ENCODE peak calls at places on chromosomes 11 and 22, in four cellular contexts. One of them, this sample, is unnamed.

GRCh38 chr22:40076702-40077645 is 82.2 kb downstream of the FAM83F start:
- DNase-seq in K562: no peak
- DNase-seq in WTC11: no peak
- DNase-seq in HepG2: no peak
- DNase-seq in this sample: no peak

GRCh38 chr11:120431633-120432032 is 79.9 kb upstream of the GRIK4 start:
- DNase-seq in K562: peak
- DNase-seq in WTC11: peak
- DNase-seq in HepG2: peak
- DNase-seq in this sample: peak

GRCh38 chr11:62608776-62609175 is 3.8 kb downstream of the EML3 start:
- DNase-seq in K562: no peak
- DNase-seq in WTC11: no peak
- DNase-seq in HepG2: no peak
- DNase-seq in this sample: no peak

GRCh38 chr22:50032109-50032871 is 19.7 kb upstream of the IL17REL start:
- DNase-seq in K562: no peak
- DNase-seq in WTC11: no peak
- DNase-seq in HepG2: no peak
- DNase-seq in this sample: no peak

GRCh38 chr11:62012451-62013265 is 45.2 kb upstream of the FTH1 start:
- DNase-seq in K562: no peak
- DNase-seq in WTC11: no peak
- DNase-seq in HepG2: peak
- DNase-seq in this sample: no peak

GRCh38 chr11:99925968-99926367 is 761.1 kb upstream of the ARHGAP42 start:
- DNase-seq in K562: no peak
- DNase-seq in WTC11: no peak
- DNase-seq in HepG2: no peak
- DNase-seq in this sample: no peak

GRCh38 chr11:61303725-61304124 is 8.6 kb upstream of the VWCE start:
- DNase-seq in K562: no peak
- DNase-seq in WTC11: no peak
- DNase-seq in HepG2: no peak
- DNase-seq in this sample: no peak

GRCh38 chr11:79050784-79051183 is 390.0 kb downstream of the TENM4 start:
- DNase-seq in K562: no peak
- DNase-seq in WTC11: no peak
- DNase-seq in HepG2: no peak
- DNase-seq in this sample: no peak

GRCh38 chr11:131683666-131684065 is 313.3 kb downstream of the NTM start:
- DNase-seq in K562: no peak
- DNase-seq in WTC11: no peak
- DNase-seq in HepG2: no peak
- DNase-seq in this sample: no peak

GRCh38 chr22:17726561-17727243 is 47.6 kb downstream of the BID start:
- DNase-seq in K562: no peak
- DNase-seq in WTC11: no peak
- DNase-seq in HepG2: no peak
- DNase-seq in this sample: no peak

GRCh38 chr11:69087811-69088210 is 39.1 kb downstream of the TPCN2 start:
- DNase-seq in K562: no peak
- DNase-seq in WTC11: no peak
- DNase-seq in HepG2: no peak
- DNase-seq in this sample: no peak

GRCh38 chr11:69088676-69089146 is 40.0 kb downstream of the TPCN2 start:
- DNase-seq in K562: peak
- DNase-seq in WTC11: peak
- DNase-seq in HepG2: peak
- DNase-seq in this sample: peak

GRCh38 chr11:69086741-69087524 is 38.2 kb downstream of the TPCN2 start:
- DNase-seq in K562: no peak
- DNase-seq in WTC11: no peak
- DNase-seq in HepG2: no peak
- DNase-seq in this sample: no peak

GRCh38 chr11:69091638-69092165 is 43.0 kb downstream of the TPCN2 start:
- DNase-seq in K562: no peak
- DNase-seq in WTC11: no peak
- DNase-seq in HepG2: no peak
- DNase-seq in this sample: no peak

DNA sequence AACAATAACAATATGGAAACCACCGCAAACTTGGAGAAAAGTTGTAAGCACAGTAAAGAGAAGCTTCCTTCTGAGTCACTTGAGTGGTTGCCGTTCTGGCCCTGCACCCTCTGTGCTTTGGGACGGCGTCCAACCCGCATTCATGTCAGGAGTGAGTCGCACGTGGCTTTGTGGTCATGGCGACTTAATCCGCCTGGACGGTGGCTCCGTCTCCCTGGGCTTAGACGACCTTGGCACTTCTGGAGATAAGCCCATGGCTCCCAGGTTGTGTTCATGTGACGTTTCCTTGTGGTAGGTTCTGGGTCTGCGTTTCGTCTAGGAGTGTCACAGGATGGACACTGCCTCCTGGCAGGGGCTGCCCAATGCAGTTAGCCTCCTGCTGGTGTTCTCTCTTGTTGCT is 40.5 kb downstream of the TPCN2 start:
- DNase-seq in K562: no peak
- DNase-seq in WTC11: no peak
- DNase-seq in HepG2: no peak
- DNase-seq in this sample: no peak
- TF ChIP-seq ELF4 in K562: no peak
- TF ChIP-seq ELF4 in WTC11: no peak
- TF ChIP-seq ELF4 in HepG2: no peak
- TF ChIP-seq ELF4 in this sample: no peak

GRCh38 chr11:133930053-133930766 is 26.6 kb downstream of the IGSF9B start:
- DNase-seq in K562: no peak
- DNase-seq in WTC11: no peak
- DNase-seq in HepG2: no peak
- DNase-seq in this sample: no peak

GRCh38 chr11:133927690-133928627 is 28.8 kb downstream of the IGSF9B start:
- DNase-seq in K562: peak
- DNase-seq in WTC11: peak
- DNase-seq in HepG2: peak
- DNase-seq in this sample: peak

GRCh38 chr11:133929401-133930052 is 27.2 kb downstream of the IGSF9B start:
- DNase-seq in K562: no peak
- DNase-seq in WTC11: no peak
- DNase-seq in HepG2: no peak
- DNase-seq in this sample: no peak

GRCh38 chr11:133926466-133927246 is 30.1 kb downstream of the IGSF9B start:
- DNase-seq in K562: no peak
- DNase-seq in WTC11: no peak
- DNase-seq in HepG2: no peak
- DNase-seq in this sample: no peak

DNA sequence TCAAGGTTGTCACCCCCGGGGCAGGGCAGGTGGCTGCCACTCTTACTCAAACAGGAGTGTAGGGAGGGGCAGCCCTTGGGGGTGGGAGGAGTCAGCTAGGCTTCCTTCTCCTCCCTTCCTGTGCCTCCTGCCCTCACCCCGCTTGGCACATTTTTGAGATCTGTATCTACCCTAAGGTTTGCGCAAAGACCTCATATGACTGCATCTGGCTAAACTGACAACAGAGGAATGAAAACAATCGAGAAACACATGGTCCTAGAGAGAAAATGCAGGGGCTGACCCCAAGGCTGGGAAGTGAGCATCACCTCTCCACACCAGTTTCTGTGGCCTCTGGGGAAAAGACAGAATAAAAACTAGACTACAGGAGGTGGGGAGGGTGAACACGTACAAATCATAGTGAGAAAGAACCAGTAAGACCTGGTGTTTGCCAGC is 28.1 kb downstream of the IGSF9B start:
- DNase-seq in K562: no peak
- DNase-seq in WTC11: peak
- DNase-seq in HepG2: no peak
- DNase-seq in this sample: no peak
- TF ChIP-seq SP1 in K562: no peak
- TF ChIP-seq SP1 in WTC11: no peak
- TF ChIP-seq SP1 in HepG2: no peak
- TF ChIP-seq SP1 in this sample: no peak

DNA sequence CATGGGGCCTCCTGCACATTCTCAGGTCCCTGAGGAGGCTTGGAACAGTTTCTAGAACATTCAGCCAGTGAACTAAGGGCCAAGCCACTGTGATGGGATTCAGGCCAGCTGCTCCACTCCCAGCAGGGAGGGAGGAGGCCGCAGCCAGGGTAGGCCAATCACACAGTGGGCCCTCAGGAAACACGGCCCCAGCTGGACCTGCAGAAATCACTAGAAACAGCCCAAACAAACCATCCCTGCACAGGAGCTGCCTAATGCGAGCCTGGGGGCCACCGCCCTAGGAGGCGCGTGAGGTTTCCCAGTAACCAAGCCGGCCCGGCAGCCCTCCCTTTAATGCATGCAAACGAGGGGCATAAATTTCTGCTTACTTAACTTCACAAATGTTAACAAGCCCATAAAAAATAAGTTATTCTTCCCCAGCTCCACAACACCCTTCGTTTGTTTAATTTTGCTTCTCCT is 25.8 kb downstream of the ELFN2 start:
- DNase-seq in K562: no peak
- DNase-seq in WTC11: no peak
- DNase-seq in HepG2: no peak
- DNase-seq in this sample: no peak
- TF ChIP-seq ELF4 in K562: no peak
- TF ChIP-seq ELF4 in WTC11: no peak
- TF ChIP-seq ELF4 in HepG2: no peak
- TF ChIP-seq ELF4 in this sample: no peak

GRCh38 chr11:64932324-64932723 is 3.4 kb downstream of the GPHA2 start:
- DNase-seq in K562: no peak
- DNase-seq in WTC11: no peak
- DNase-seq in HepG2: no peak
- DNase-seq in this sample: no peak

GRCh38 chr11:64933213-64933934 is 2.3 kb downstream of the GPHA2 start:
- DNase-seq in K562: no peak
- DNase-seq in WTC11: no peak
- DNase-seq in HepG2: no peak
- DNase-seq in this sample: no peak

GRCh38 chr11:64929625-64930024 is 5.1 kb downstream of the PPP2R5B start:
- DNase-seq in K562: no peak
- DNase-seq in WTC11: no peak
- DNase-seq in HepG2: no peak
- DNase-seq in this sample: no peak

GRCh38 chr11:64930346-64930745 is 5.3 kb downstream of the GPHA2 start:
- DNase-seq in K562: no peak
- DNase-seq in WTC11: no peak
- DNase-seq in HepG2: no peak
- DNase-seq in this sample: no peak

GRCh38 chr11:64931290-64931689 is 4.4 kb downstream of the GPHA2 start:
- DNase-seq in K562: no peak
- DNase-seq in WTC11: no peak
- DNase-seq in HepG2: no peak
- DNase-seq in this sample: no peak
- TF ChIP-seq SP1 in K562: no peak
- TF ChIP-seq SP1 in WTC11: no peak
- TF ChIP-seq SP1 in HepG2: no peak
- TF ChIP-seq SP1 in this sample: no peak

DNA sequence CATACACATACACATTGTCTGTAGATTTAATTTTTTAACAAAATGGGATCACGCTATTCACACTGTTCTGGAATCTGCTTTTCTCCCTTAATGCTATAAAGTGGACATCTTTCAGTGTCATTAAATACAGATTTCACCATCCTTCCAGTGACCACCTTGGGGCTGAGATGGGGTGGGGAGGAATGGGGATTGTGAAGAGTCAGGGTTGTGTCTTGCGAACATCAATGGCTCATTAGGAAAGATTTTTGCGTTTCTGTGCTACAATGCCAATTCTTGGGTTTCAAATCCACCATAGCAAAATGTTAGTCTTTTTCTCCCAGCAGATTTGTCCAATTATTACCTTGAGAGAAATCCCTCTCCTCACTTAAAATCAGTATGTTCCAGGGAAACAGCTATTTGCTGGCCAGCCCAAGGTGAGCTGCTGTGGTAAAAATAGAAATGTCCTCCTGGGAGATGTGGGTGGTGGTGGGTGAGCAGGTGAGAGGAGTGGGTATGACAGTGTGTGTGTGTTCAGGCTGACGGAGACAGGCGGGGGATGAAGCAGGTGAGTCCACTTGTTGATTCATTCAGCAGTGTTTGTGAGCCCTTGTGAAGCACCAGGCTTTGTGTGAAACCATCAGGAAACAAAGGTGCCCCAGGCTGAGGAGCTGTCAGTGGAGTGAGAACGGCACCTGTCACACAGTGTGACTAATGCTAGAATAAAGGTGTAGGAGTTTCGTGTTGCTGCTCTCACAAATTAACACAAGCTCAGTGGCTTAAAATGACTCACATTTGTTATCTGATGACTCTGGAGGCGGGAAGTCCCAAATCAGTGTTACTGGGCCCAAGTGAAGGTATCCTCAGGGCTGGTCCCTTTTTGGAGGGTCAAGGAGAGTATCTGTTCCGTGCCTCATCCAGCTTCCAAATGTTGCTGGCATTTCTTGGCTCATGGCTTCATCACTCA is 1.7 kb upstream of the CBX6 start:
- DNase-seq in K562: no peak
- DNase-seq in WTC11: no peak
- DNase-seq in HepG2: no peak
- DNase-seq in this sample: peak
- TF ChIP-seq ELF4 in K562: no peak
- TF ChIP-seq ELF4 in WTC11: no peak
- TF ChIP-seq ELF4 in HepG2: no peak
- TF ChIP-seq ELF4 in this sample: no peak

GRCh38 chr11:69874984-69875673 is 55.9 kb upstream of the FGF3 start:
- DNase-seq in K562: no peak
- DNase-seq in WTC11: no peak
- DNase-seq in HepG2: no peak
- DNase-seq in this sample: no peak
- TF ChIP-seq SP1 in K562: no peak
- TF ChIP-seq SP1 in WTC11: no peak
- TF ChIP-seq SP1 in HepG2: no peak
- TF ChIP-seq SP1 in this sample: no peak

This sample was measured in HEK293T.